ENCODE peak calls at places on chromosome 13, in nine cellular contexts. Q, H, B, Y, N, U, D, O and G are unnamed samples.
A peak's percentile ranks its signal among the peaks of the same experiment; 100 is the strongest.

GRCh38 chr13:74191036-74191809 is 57.0 kb upstream of the KLF12 start:
- DNase-seq in Q (no peak), O (no peak), U (no peak), N (no peak), D (no peak), H (no peak), B (peak; percentile 18), Y (no peak), G (no peak)

GRCh38 chr13:104900186-104900817 is 1635.2 kb downstream of the EFNB2 start:
- DNase-seq in U (no peak), H (no peak), O (no peak), B (no peak), D (no peak), N (no peak), Y (no peak), Q (no peak), G (no peak)

GRCh38 chr13:52849727-52850395 is 1.4 kb upstream of the PCDH8 start:
- DNase-seq in H (no peak), D (no peak), O (no peak), U (no peak), Q (no peak), Y (no peak), B (peak; percentile 40), N (no peak), G (no peak)

GRCh38 chr13:60431108-60431700 is 34.2 kb downstream of the TDRD3 start:
- DNase-seq in N (peak; percentile 88), D (no peak), B (peak; percentile 59), Q (no peak), H (peak; percentile 46), O (no peak), U (peak; percentile 37), Y (no peak), G (peak; percentile 76)

GRCh38 chr13:35760678-35761308 is 284.3 kb upstream of the MAB21L1 start:
- DNase-seq in D (no peak), O (no peak), U (no peak), Y (no peak), Q (no peak), B (no peak), H (no peak), N (no peak), G (no peak)

GRCh38 chr13:87674143-87674772 is 3.1 kb downstream of the SLITRK5 start:
- DNase-seq in Y (no peak), B (peak; percentile 57), U (no peak), Q (no peak), H (no peak), D (no peak), O (no peak), N (no peak), G (no peak)

GRCh38 chr13:93450226-93450625 is 223.6 kb downstream of the GPC6 start:
- DNase-seq in D (no peak), U (peak; percentile 5), N (peak; percentile 34), H (peak; percentile 58), O (no peak), Q (no peak), B (no peak), Y (no peak), G (peak; percentile 64)

GRCh38 chr13:43127827-43128226 is 104.4 kb downstream of the DNAJC15 start:
- DNase-seq in D (no peak), N (no peak), U (no peak), O (no peak), Y (no peak), B (no peak), H (no peak), Q (no peak), G (no peak)

GRCh38 chr13:50410921-50411712 is 395.9 kb downstream of the KCNRG start:
- DNase-seq in Q (no peak), N (no peak), D (no peak), B (no peak), O (peak; percentile 71), Y (no peak), H (peak; percentile 89), U (peak; percentile 61), G (peak; percentile 85)

GRCh38 chr13:50226515-50227147 is 211.4 kb downstream of the KCNRG start:
- DNase-seq in U (no peak), O (no peak), N (no peak), D (no peak), Q (no peak), Y (no peak), B (no peak), H (no peak), G (peak; percentile 63)

DNA sequence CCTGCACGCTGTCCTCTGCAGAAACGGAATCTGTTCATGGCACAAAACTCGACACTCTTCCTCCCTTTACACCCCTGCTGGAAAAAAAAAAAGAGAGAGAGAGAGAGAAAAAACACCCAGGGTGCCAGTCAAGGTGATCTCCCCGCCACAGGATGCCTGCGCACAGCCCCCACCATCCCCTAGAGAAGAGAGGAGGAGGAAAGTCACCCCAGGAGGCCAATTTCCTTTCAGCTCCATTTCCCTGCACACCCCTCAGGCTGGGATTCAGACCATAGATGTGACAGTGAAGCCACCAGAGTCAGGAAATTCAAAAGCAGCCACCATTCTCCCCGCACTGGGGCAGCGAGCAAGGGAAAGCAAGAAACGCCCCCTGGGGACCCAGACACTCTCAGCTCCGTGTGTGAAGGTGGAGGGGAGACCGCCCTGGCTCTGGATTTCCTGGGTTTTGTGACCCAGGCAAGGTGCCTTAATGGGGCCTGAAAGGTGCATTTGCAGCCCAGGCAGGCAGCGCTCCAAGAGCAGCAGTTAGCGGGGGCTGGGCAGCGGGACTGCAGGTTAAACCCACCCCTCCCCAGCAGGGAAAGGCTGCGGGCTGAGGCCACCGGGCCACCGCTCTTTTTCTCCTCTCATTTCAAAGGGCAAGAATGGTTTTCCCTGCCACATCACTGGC is 84.0 kb upstream of the TM9SF2 start:
- DNase-seq in B (peak; percentile 53), D (peak; percentile 12), N (no peak), O (peak; percentile 40), H (no peak), Y (no peak), U (no peak), Q (no peak), G (no peak)
- H3K4me3 ChIP-seq in B (no peak overlapping the region), D (no peak overlapping the region), N (no peak overlapping the region), O (no peak overlapping the region), H (no peak overlapping the region), Y (no peak overlapping the region), U (no peak overlapping the region), Q (no peak overlapping the region), G (no peak overlapping the region)

GRCh38 chr13:99228737-99229691 is 28.4 kb downstream of the UBAC2 start:
- DNase-seq in O (no peak), U (peak; percentile 67), N (peak; percentile 73), D (no peak), B (no peak), Y (no peak), H (peak; percentile 90), Q (no peak), G (peak; percentile 19)

GRCh38 chr13:99227331-99227900 is 26.8 kb downstream of the UBAC2 start:
- DNase-seq in D (no peak), Y (no peak), Q (no peak), B (no peak), O (no peak), U (no peak), H (no peak), N (no peak), G (no peak)

GRCh38 chr13:99230991-99231390 is 27.2 kb downstream of the GPR18 start:
- DNase-seq in U (no peak), H (no peak), D (no peak), B (no peak), O (no peak), Y (no peak), N (no peak), Q (no peak), G (no peak)

GRCh38 chr13:99226493-99226892 is 25.8 kb downstream of the UBAC2 start:
- DNase-seq in H (no peak), U (no peak), Q (no peak), Y (no peak), B (no peak), D (no peak), N (no peak), O (no peak), G (peak; percentile 49)

DNA sequence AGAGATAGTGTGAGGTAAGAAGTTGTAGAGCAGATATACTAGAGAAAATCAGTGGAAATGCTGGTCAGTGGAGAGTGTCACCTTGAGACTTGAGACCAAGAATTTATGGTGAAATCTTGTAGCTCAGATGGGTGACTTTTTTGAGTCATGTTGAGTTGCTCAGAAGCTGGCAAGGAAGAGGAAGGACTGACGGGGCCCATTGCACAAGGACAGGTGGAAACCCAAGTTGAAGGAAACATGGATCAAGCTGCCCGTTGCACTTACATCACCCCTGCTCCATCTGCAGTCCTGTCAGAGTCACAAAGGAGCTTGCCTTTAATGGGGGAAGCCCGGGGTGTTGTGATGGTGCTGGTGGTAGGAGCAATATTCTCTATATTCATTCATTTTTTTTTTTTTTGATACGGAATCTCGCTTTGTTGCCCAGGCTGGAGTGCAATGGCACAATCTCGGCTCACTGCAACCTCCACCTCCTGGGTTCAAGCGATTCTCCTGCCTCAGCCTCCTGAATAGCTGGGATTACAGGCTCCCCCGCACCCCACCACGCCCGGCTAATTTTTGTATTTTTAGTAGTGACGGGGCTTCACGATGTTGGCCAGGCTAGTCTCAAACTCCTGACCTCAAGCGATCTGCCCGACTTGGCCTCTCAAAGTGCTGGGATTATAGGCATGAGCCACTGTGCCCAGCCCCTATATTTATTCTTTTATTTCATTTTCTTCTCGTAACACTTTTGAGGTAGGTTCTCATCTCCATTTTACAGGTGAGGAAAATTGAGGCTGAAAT is 27.4 kb downstream of the UBAC2 start:
- DNase-seq in Q (no peak), U (no peak), B (no peak), O (peak; percentile 61), Y (no peak), D (peak; percentile 72), N (no peak), H (no peak), G (no peak)
- H3K4me3 ChIP-seq in Q (no peak overlapping the region), U (no peak overlapping the region), B (no peak overlapping the region), O (no peak overlapping the region), Y (no peak overlapping the region), D (no peak overlapping the region), N (peak overlapping the region; percentile 61), H (no peak overlapping the region), G (no peak overlapping the region)

GRCh38 chr13:45258339-45258685 is 57.5 kb upstream of the KCTD4 start:
- DNase-seq in B (no peak), N (no peak), D (no peak), Q (no peak), U (no peak), Y (no peak), O (no peak), H (no peak), G (no peak)
- H3K4me3 ChIP-seq in B (no peak overlapping the region), N (no peak overlapping the region), D (no peak overlapping the region), Q (no peak overlapping the region), U (no peak overlapping the region), Y (no peak overlapping the region), O (no peak overlapping the region), H (no peak overlapping the region), G (no peak overlapping the region)

GRCh38 chr13:45415112-45415511 is 3.1 kb downstream of the SLC25A30 start:
- DNase-seq in Q (no peak), O (no peak), B (no peak), U (no peak), D (no peak), Y (no peak), H (no peak), N (no peak), G (no peak)

GRCh38 chr13:45411226-45411625 is 6.9 kb downstream of the SLC25A30 start:
- DNase-seq in H (no peak), O (no peak), B (no peak), Y (no peak), Q (no peak), U (no peak), D (no peak), N (no peak), G (no peak)

GRCh38 chr13:45411631-45412030 is 6.5 kb downstream of the SLC25A30 start:
- DNase-seq in D (no peak), Q (no peak), O (no peak), H (no peak), U (no peak), B (no peak), N (no peak), Y (no peak), G (no peak)

GRCh38 chr13:45412274-45413049 is 5.7 kb downstream of the SLC25A30 start:
- DNase-seq in B (no peak), N (no peak), Q (no peak), H (no peak), O (no peak), U (no peak), Y (no peak), D (no peak), G (no peak)

GRCh38 chr13:45413826-45414312 is 4.3 kb downstream of the SLC25A30 start:
- DNase-seq in N (no peak), Y (no peak), B (no peak), Q (no peak), D (no peak), O (no peak), U (no peak), H (no peak), G (peak; percentile 37)
- H3K4me3 ChIP-seq in N (no peak overlapping the region), Y (no peak overlapping the region), B (no peak overlapping the region), Q (peak overlapping the region; percentile 38), D (peak overlapping the region; percentile 58), O (no peak overlapping the region), U (no peak overlapping the region), H (no peak overlapping the region), G (peak overlapping the region; percentile 45)